ENCODE peak calls at places on chromosome 22, in nine cellular contexts. P is Peyer's patch, B is upper lobe of right lung, H is kidney, Y is uterus, C is fibroblast of lung, D is right lobe of liver, S is PC-3, V is psoas muscle. I is an unnamed sample.

GRCh38 chr22:47092896-47093311 is 330.5 kb downstream of the TBC1D22A start:
- DNase-seq in C (peak; percentile 89), H (no peak), D (no peak), V (no peak), S (no peak), P (no peak), Y (no peak), B (no peak), I (no peak)

GRCh38 chr22:42808516-42808915 is 48.6 kb downstream of the ARFGAP3 start:
- DNase-seq in B (no peak), S (no peak), V (no peak), Y (no peak), D (no peak), C (no peak), H (no peak), P (peak; percentile 7), I (no peak)

GRCh38 chr22:35134637-35135036 is 68.7 kb downstream of the ISX start:
- DNase-seq in P (no peak), V (no peak), B (no peak), H (no peak), S (no peak), Y (no peak), C (no peak), D (no peak), I (no peak)

GRCh38 chr22:28582806-28583205 is 96.8 kb downstream of the TTC28 start:
- DNase-seq in P (no peak), V (no peak), Y (no peak), D (no peak), C (peak; percentile 86), B (no peak), H (no peak), S (peak; percentile 4), I (no peak)

GRCh38 chr22:50030315-50031188 is 18.0 kb upstream of the IL17REL start:
- DNase-seq in V (peak; percentile 76), Y (peak; percentile 74), H (peak; percentile 92), P (peak; percentile 80), S (peak; percentile 80), D (peak; percentile 77), B (peak; percentile 90), C (peak; percentile 56), I (no peak)

GRCh38 chr22:16955081-16955480 is 52.9 kb downstream of the GAB4 start:
- DNase-seq in Y (no peak), H (no peak), C (no peak), V (no peak), B (no peak), D (no peak), S (no peak), P (no peak), I (no peak)

GRCh38 chr22:39607093-39607492 is 36.5 kb downstream of the CACNA1I start:
- DNase-seq in P (no peak), B (no peak), Y (no peak), V (no peak), D (no peak), C (no peak), H (no peak), S (no peak), I (no peak)

GRCh38 chr22:32661296-32661695 is 140.2 kb upstream of the TIMP3 start:
- DNase-seq in B (no peak), V (peak; percentile 73), C (peak; percentile 96), P (no peak), Y (peak; percentile 62), D (no peak), H (peak; percentile 80), S (no peak), I (no peak)

GRCh38 chr22:18905540-18906409 is at the start of gene DGCR6:
- DNase-seq in C (no peak), V (peak; percentile 7), H (no peak), Y (no peak), S (no peak), D (no peak), B (no peak), P (no peak), I (no peak)

GRCh38 chr22:40107756-40108437 is 69.8 kb upstream of the TNRC6B start:
- DNase-seq in Y (peak; percentile 27), H (no peak), D (no peak), V (no peak), S (peak; percentile 40), C (no peak), B (no peak), P (no peak), I (no peak)

DNA sequence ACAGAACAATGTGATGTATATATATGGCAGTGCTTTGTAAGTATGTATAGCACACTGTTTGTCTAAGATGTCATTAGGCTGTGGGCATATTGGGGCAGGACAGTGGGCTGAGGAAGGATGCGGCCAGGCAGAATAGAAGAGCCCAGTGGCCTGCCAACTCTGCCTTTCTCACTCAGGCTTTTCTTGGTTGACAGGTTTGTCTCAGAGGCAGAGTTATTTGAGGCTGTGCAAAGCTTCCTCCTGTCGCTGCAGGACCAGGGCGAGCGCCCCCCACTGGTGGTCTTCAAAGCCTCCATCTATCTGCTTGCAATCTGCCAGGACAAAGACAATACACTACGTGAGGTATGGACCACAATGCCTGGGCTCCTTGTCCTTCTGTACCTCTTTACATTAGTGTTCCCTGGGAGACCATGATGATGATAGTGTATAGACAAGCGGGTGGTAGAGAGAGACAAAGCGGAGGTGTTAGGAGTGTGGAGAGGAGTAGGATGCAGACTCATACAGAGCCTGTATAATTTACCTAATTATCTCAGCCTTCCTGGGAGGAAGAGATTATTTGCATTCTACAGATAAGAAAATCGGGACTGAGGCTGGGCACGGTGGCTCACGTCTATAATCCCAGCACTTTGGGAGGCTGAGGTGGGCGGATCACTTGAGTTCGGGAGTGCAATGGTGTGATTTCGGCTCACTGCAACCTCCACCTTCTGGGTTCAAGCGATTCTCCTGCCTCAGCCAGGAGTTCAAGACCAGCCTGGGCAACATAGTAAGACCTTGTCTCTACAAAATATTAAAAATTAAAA is 37.3 kb upstream of the CCDC134 start:
- DNase-seq in C (no peak), D (no peak), P (peak; percentile 38), B (no peak), V (no peak), Y (no peak), H (no peak), S (peak; percentile 5), I (no peak)
- TF ChIP-seq CTCF in C (no peak), D (no peak), P (no peak), B (peak; percentile 30), V (peak; percentile 15), Y (no peak), H (peak; percentile 14), S (peak; percentile 44), I (no peak)

GRCh38 chr22:41798736-41799135 is 1.7 kb upstream of the CCDC134 start:
- DNase-seq in C (no peak), H (peak; percentile 8), Y (no peak), S (no peak), V (no peak), P (no peak), B (no peak), D (no peak), I (no peak)

GRCh38 chr22:41801886-41802285 is 1.4 kb downstream of the CCDC134 start:
- DNase-seq in B (no peak), P (no peak), S (peak; percentile 2), Y (no peak), H (no peak), V (no peak), C (no peak), D (no peak), I (no peak)

GRCh38 chr22:41800348-41801146 is at the start of gene CCDC134:
- DNase-seq in D (peak; percentile 94), Y (peak; percentile 90), P (peak; percentile 91), V (peak; percentile 95), C (peak; percentile 78), H (peak; percentile 97), B (peak; percentile 97), S (peak; percentile 80), I (peak; percentile 50)

GRCh38 chr22:41799486-41800347 is 762 bp upstream of the CCDC134 start:
- DNase-seq in Y (peak; percentile 44), P (no peak), B (peak; percentile 75), V (peak; percentile 44), S (no peak), H (peak; percentile 79), C (peak; percentile 22), D (peak; percentile 58), I (no peak)

DNA sequence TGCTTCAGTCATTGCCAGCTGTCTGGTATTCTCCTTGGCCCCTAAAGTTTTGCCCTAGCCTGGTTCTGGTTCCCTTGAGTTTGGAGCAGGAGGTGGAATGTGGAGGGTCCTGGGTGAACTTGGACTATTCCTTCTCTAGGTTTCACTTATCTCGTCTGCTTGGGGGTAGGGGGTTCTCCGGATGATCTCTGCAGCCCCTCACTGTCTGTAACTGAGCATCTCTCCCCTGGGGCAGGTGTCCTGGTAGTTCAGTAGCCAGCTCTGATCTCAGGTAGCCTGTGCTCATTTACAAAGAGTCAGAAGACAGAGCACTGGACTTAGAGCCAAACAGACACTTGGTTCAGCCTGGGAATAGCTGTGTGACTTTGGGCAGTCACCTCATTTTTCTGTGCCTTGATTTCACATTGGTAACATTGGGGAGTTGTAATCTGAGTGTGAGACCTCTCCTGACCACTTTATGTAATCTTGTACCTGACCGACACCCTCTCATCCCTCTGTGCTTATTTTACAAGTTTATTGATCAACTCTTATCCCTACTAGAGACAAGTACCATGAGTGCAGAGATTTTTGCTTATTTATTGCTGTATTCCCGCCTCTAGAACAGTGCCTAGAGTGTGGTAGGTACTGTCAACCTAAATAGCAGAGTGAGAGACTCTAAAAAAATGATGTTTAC is 804 bp downstream of the CCDC134 start:
- DNase-seq in P (no peak), V (no peak), B (no peak), Y (no peak), H (peak; percentile 0), S (no peak), C (no peak), D (no peak), I (no peak)
- H3K27ac ChIP-seq in P (peak overlapping the region; percentile 90), V (peak overlapping the region; percentile 94), B (peak overlapping the region; percentile 91), Y (peak overlapping the region; percentile 85), H (peak overlapping the region; percentile 62), S (peak overlapping the region; percentile 56), C (peak overlapping the region; percentile 65), D (peak overlapping the region; percentile 71), I (no peak overlapping the region)

DNA sequence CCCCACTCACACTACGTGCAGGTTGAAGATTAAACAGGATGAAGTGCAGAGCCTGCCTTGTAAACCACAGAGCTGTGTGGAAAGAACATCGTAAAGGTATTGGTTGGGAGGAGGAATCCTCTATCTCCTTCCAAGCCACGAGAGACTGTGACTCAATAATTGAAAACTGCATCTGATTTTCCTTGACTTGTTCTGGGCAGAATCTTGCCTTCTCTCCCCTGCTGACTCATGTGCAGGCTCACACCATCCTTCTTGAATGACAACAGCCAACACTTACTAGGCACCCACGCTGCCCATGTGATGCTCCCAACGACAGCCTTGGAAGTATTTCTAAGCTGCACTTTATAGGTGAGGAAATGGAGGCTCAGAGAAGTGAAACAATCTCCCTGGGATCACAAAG is 563.0 kb downstream of the MIAT start:
- DNase-seq in S (no peak), P (no peak), D (no peak), B (no peak), V (peak; percentile 27), C (peak; percentile 99), Y (no peak), H (no peak), I (no peak)
- H3K4me1 ChIP-seq in S (no peaks in the 10 kb centered on the region), P (no peaks in the 10 kb centered on the region), D (no peaks in the 10 kb centered on the region), B (peaks cover 4% of the 10 kb centered on the region), V (no peaks in the 10 kb centered on the region), C (peaks cover 11% of the 10 kb centered on the region), Y (no peaks in the 10 kb centered on the region), H (no peaks in the 10 kb centered on the region), I (peaks cover 11% of the 10 kb centered on the region)

DNA sequence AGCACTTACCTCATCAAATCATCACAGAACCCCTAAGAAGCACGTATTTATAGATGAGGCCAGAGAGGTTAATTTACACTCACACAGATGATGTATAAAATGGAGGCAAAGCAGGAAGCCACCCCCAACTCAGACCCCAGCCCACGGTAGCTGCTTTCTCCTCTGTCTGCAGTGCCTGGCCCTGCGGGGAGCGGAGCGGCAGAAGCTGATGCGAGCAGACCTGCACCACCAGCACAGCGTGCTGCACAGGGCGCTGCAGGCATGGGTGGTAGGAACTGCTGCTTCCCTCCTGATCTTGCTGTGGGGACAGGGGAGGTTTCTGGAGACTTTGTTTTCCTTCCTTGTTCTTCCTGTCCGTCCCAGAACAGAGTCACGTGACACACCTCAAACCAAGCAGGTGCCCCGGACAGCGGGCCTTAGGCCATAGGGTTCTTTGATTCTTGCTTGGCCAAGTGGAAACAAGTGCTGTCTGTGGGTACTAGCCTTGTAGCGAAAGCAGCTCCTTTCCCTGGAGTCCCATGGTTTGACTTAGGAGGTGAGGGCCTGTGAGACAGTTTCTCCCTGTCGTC is 57.8 kb downstream of the PISD start:
- DNase-seq in C (no peak), B (no peak), V (no peak), D (no peak), P (no peak), Y (no peak), S (no peak), H (peak; percentile 46), I (no peak)
- TF ChIP-seq CTCF in C (no peak), B (no peak), V (no peak), D (no peak), P (no peak), Y (no peak), S (no peak), H (no peak), I (no peak)

I was measured in thoracic aorta.